ENCODE peak calls at places on chromosome 15, in four cellular contexts. J is B cell, T is fibroblast of lung, Z is Peyer's patch. W is an unnamed sample.

GRCh38 chr15:33374181-33375006 is 63.6 kb downstream of the RYR3 start:
- DNase-seq in J (no peak), T (no peak), Z (no peak), W (no peak)

GRCh38 chr15:62277816-62278394 is 112.8 kb upstream of the C2CD4B start:
- DNase-seq in J (no peak), T (no peak), Z (no peak), W (no peak)

GRCh38 chr15:82966671-82967071 is 14.2 kb upstream of the HOMER2 start:
- DNase-seq in J (no peak), T (no peak), Z (no peak), W (no peak)

GRCh38 chr15:52090193-52090592 is 22.4 kb downstream of the BCL2L10 start:
- DNase-seq in J (no peak), T (no peak), Z (no peak), W (no peak)

GRCh38 chr15:42009022-42009421 is 11.8 kb downstream of the PLA2G4E start:
- DNase-seq in J (no peak), T (no peak), Z (no peak), W (no peak)

GRCh38 chr15:79412429-79412828 is 19.7 kb upstream of the MINAR1 start:
- DNase-seq in J (no peak), T (no peak), Z (no peak), W (no peak)

GRCh38 chr15:70478251-70478990 is 284.9 kb downstream of the UACA start:
- DNase-seq in J (peak), T (no peak), Z (peak), W (no peak)

GRCh38 chr15:52010633-52011595 is 8.1 kb upstream of the MAPK6 start:
- DNase-seq in J (no peak), T (peak), Z (no peak), W (no peak)

GRCh38 chr15:76217029-76217866 is 94.0 kb downstream of the ETFA start:
- DNase-seq in J (no peak), T (peak), Z (no peak), W (no peak)

GRCh38 chr15:98830034-98830634 is 177.5 kb downstream of the PGPEP1L start:
- DNase-seq in J (no peak), T (no peak), Z (no peak), W (no peak)

GRCh38 chr15:42194502-42194901 is 13.6 kb downstream of the VPS39 start:
- DNase-seq in J (no peak), T (peak), Z (no peak), W (no peak)

GRCh38 chr15:49627407-49627877 is 6.6 kb downstream of the DTWD1 start:
- DNase-seq in J (no peak), T (peak), Z (no peak), W (no peak)

GRCh38 chr15:49238342-49238741 is 68.3 kb downstream of the GALK2 start:
- DNase-seq in J (no peak), T (peak), Z (no peak), W (no peak)

GRCh38 chr15:67607959-67608605 is 65.6 kb downstream of the MAP2K5 start:
- DNase-seq in J (no peak), T (no peak), Z (no peak), W (no peak)

GRCh38 chr15:74978503-74978902 is 16.9 kb upstream of the SCAMP5 start:
- DNase-seq in J (no peak), T (peak), Z (no peak), W (no peak)

GRCh38 chr15:76904461-76905012 is 603 bp downstream of the SCAPER start:
- DNase-seq in J (peak), T (peak), Z (no peak), W (peak)

GRCh38 chr15:63015618-63016017 is 26.9 kb upstream of the TPM1 start:
- DNase-seq in J (no peak), T (peak), Z (no peak), W (no peak)

GRCh38 chr15:48925714-48926223 is 38.0 kb downstream of the SHC4 start:
- DNase-seq in J (no peak), T (peak), Z (no peak), W (no peak)

GRCh38 chr15:77959094-77959879 is 118.2 kb downstream of the TBC1D2B start:
- DNase-seq in J (peak), T (peak), Z (peak), W (peak)

GRCh38 chr15:48458876-48459275 is 127.6 kb downstream of the DUT start:
- DNase-seq in J (no peak), T (no peak), Z (no peak), W (no peak)

GRCh38 chr15:75925440-75925839 is 21.8 kb downstream of the FBXO22 start:
- DNase-seq in J (no peak), T (no peak), Z (no peak), W (no peak)

GRCh38 chr15:31390777-31391486 is 64.3 kb downstream of the KLF13 start:
- DNase-seq in J (no peak), T (no peak), Z (peak), W (no peak)

GRCh38 chr15:40955930-40956542 is 2.8 kb downstream of the CHAC1 start:
- DNase-seq in J (no peak), T (no peak), Z (peak), W (no peak)

GRCh38 chr15:50231761-50232160 is 33.8 kb downstream of the HDC start:
- DNase-seq in J (no peak), T (no peak), Z (no peak), W (no peak)

GRCh38 chr15:67043939-67044771 is 21.2 kb upstream of the SMAD3 start:
- DNase-seq in J (no peak), T (peak), Z (no peak), W (no peak)

GRCh38 chr15:31353931-31354330 is 27.3 kb downstream of the KLF13 start:
- DNase-seq in J (no peak), T (peak), Z (no peak), W (no peak)

GRCh38 chr15:86021281-86022264 is 58.1 kb upstream of the AGBL1 start:
- DNase-seq in J (no peak), T (peak), Z (no peak), W (no peak)

GRCh38 chr15:68421798-68422402 is 10.1 kb downstream of the ITGA11 start:
- DNase-seq in J (peak), T (peak), Z (peak), W (no peak)

GRCh38 chr15:25568751-25569150 is 129.9 kb upstream of the UBE3A start:
- DNase-seq in J (no peak), T (peak), Z (no peak), W (no peak)

GRCh38 chr15:51982013-51982769 is 10.6 kb upstream of the LEO1 start:
- DNase-seq in J (no peak), T (peak), Z (peak), W (no peak)

GRCh38 chr15:93658026-93658790 is 569.2 kb upstream of the RGMA start:
- DNase-seq in J (no peak), T (no peak), Z (no peak), W (no peak)

GRCh38 chr15:39685999-39686613 is 96.5 kb downstream of the FSIP1 start:
- DNase-seq in J (no peak), T (peak), Z (no peak), W (no peak)

GRCh38 chr15:74200394-74200793 is 2.2 kb downstream of the STRA6 start:
- DNase-seq in J (no peak), T (peak), Z (no peak), W (no peak)

GRCh38 chr15:88880944-88881740 is 14.2 kb downstream of the HAPLN3 start:
- DNase-seq in J (no peak), T (no peak), Z (no peak), W (no peak)

GRCh38 chr15:88881781-88882180 is 13.6 kb downstream of the HAPLN3 start:
- DNase-seq in J (no peak), T (no peak), Z (no peak), W (no peak)

GRCh38 chr15:88877415-88877814 is 17.9 kb downstream of the HAPLN3 start:
- DNase-seq in J (no peak), T (no peak), Z (no peak), W (no peak)

GRCh38 chr15:88877906-88878305 is 17.4 kb downstream of the HAPLN3 start:
- DNase-seq in J (no peak), T (no peak), Z (no peak), W (no peak)

GRCh38 chr15:88878720-88879184 is 16.6 kb downstream of the HAPLN3 start:
- DNase-seq in J (no peak), T (peak), Z (no peak), W (peak)
- TF ChIP-seq CTCF in J (peak), T (peak), Z (peak), W (peak)

GRCh38 chr15:29139540-29140459 is 129.8 kb downstream of the NSMCE3 start:
- DNase-seq in J (no peak), T (no peak), Z (peak), W (no peak)
- TF ChIP-seq CTCF in J (peak), T (peak), Z (peak), W (peak)

GRCh38 chr15:29740692-29741311 is 81.5 kb downstream of the TJP1 start:
- DNase-seq in J (no peak), T (no peak), Z (no peak), W (no peak)
- TF ChIP-seq CTCF in J (peak), T (peak), Z (peak), W (no peak)

GRCh38 chr15:29401644-29402043 is 132.0 kb upstream of the NSMCE3 start:
- DNase-seq in J (no peak), T (no peak), Z (no peak), W (no peak)

GRCh38 chr15:29398907-29399306 is 129.3 kb upstream of the NSMCE3 start:
- DNase-seq in J (no peak), T (no peak), Z (no peak), W (no peak)

GRCh38 chr15:29400701-29401100 is 131.1 kb upstream of the NSMCE3 start:
- DNase-seq in J (no peak), T (no peak), Z (no peak), W (no peak)

GRCh38 chr15:29405564-29405963 is 135.9 kb upstream of the NSMCE3 start:
- DNase-seq in J (no peak), T (no peak), Z (no peak), W (no peak)

DNA sequence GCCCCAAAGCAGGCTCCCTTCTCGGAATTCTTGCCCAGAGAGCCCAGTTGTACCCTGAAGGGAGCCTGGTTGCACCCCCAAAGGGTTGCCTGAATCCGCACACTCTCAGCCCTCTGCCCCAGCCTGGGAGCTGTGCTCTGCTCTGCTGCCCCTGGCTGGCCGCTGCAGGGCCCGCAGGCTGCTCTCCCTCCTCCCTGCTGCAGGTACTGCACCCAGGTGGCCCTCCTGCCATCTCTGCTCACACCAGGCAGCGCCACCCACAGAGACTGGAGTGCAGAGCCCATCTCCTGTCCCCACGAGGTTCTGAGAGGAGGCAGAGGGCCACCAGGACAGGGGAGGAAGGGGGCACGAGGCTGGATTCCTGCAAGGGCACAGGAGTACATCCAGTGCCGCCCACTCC is 134.2 kb upstream of the NSMCE3 start:
- DNase-seq in J (no peak), T (no peak), Z (no peak), W (no peak)
- TF ChIP-seq CTCF in J (no peak), T (no peak), Z (no peak), W (no peak)

GRCh38 chr15:59616390-59616789 is 4.8 kb downstream of the GCNT3 start:
- DNase-seq in J (no peak), T (no peak), Z (no peak), W (no peak)

GRCh38 chr15:59622289-59622688 is 10.7 kb downstream of the GCNT3 start:
- DNase-seq in J (peak), T (peak), Z (peak), W (no peak)
- TF ChIP-seq CTCF in J (peak), T (peak), Z (peak), W (no peak)